ENCODE peak calls at places on chromosomes 4 and X, in nine cellular contexts. One of them, this sample, is unnamed.

GRCh38 chr4:40280586-40280985 is 54.5 kb upstream of the CHRNA9 start:
- DNase-seq in T-helper 2 cell: no peak
- DNase-seq in NCI-H2081: no peak
- DNase-seq in stimulated activated CD4-positive, alpha-beta T cell treated with anti-CD3 and anti-CD28 coated beads, Interleukin-4, amount 100 ng/mL, for 24 hours: peak
- DNase-seq in SW480: no peak
- DNase-seq in GM23248: no peak
- DNase-seq in HT-29: no peak
- DNase-seq in M059J: no peak
- DNase-seq in AG08395: no peak
- DNase-seq in this sample: no peak

GRCh38 chr4:77074961-77075855 is 581 bp downstream of the CCNI start:
- DNase-seq in NCI-H2081: peak
- DNase-seq in SW480: peak
- DNase-seq in HT-29: peak
- DNase-seq in GM23248: peak
- DNase-seq in T-helper 2 cell: peak
- DNase-seq in AG08395: peak
- DNase-seq in M059J: peak
- DNase-seq in stimulated activated CD4-positive, alpha-beta T cell treated with anti-CD3 and anti-CD28 coated beads, Interleukin-4, amount 100 ng/mL, for 24 hours: peak
- DNase-seq in this sample: peak

GRCh38 chr4:145957307-145957706 is 18.7 kb upstream of the ZNF827 start:
- DNase-seq in SW480: no peak
- DNase-seq in GM23248: no peak
- DNase-seq in HT-29: no peak
- DNase-seq in stimulated activated CD4-positive, alpha-beta T cell treated with anti-CD3 and anti-CD28 coated beads, Interleukin-4, amount 100 ng/mL, for 24 hours: no peak
- DNase-seq in AG08395: no peak
- DNase-seq in T-helper 2 cell: no peak
- DNase-seq in M059J: no peak
- DNase-seq in NCI-H2081: no peak
- DNase-seq in this sample: no peak

GRCh38 chr4:141352328-141352727 is 131.6 kb downstream of the ZNF330 start:
- DNase-seq in T-helper 2 cell: no peak
- DNase-seq in AG08395: no peak
- DNase-seq in NCI-H2081: no peak
- DNase-seq in SW480: no peak
- DNase-seq in stimulated activated CD4-positive, alpha-beta T cell treated with anti-CD3 and anti-CD28 coated beads, Interleukin-4, amount 100 ng/mL, for 24 hours: no peak
- DNase-seq in M059J: no peak
- DNase-seq in HT-29: no peak
- DNase-seq in GM23248: no peak
- DNase-seq in this sample: no peak

GRCh38 chrX:16033336-16033735 is 90.0 kb upstream of the GRPR start:
- DNase-seq in stimulated activated CD4-positive, alpha-beta T cell treated with anti-CD3 and anti-CD28 coated beads, Interleukin-4, amount 100 ng/mL, for 24 hours: no peak
- DNase-seq in NCI-H2081: no peak
- DNase-seq in HT-29: no peak
- DNase-seq in GM23248: peak
- DNase-seq in M059J: no peak
- DNase-seq in SW480: no peak
- DNase-seq in T-helper 2 cell: no peak
- DNase-seq in AG08395: no peak
- DNase-seq in this sample: no peak

GRCh38 chrX:133495464-133496391 is 80.4 kb upstream of the GPC4 start:
- DNase-seq in M059J: peak
- DNase-seq in stimulated activated CD4-positive, alpha-beta T cell treated with anti-CD3 and anti-CD28 coated beads, Interleukin-4, amount 100 ng/mL, for 24 hours: no peak
- DNase-seq in SW480: no peak
- DNase-seq in AG08395: peak
- DNase-seq in GM23248: peak
- DNase-seq in HT-29: no peak
- DNase-seq in NCI-H2081: no peak
- DNase-seq in T-helper 2 cell: no peak
- DNase-seq in this sample: no peak

GRCh38 chr4:42310343-42310742 is 86.9 kb upstream of the SHISA3 start:
- DNase-seq in AG08395: no peak
- DNase-seq in HT-29: no peak
- DNase-seq in NCI-H2081: no peak
- DNase-seq in stimulated activated CD4-positive, alpha-beta T cell treated with anti-CD3 and anti-CD28 coated beads, Interleukin-4, amount 100 ng/mL, for 24 hours: no peak
- DNase-seq in SW480: no peak
- DNase-seq in GM23248: no peak
- DNase-seq in T-helper 2 cell: no peak
- DNase-seq in M059J: no peak
- DNase-seq in this sample: no peak

GRCh38 chr4:73103799-73104503 is 34.4 kb upstream of the COX18 start:
- DNase-seq in stimulated activated CD4-positive, alpha-beta T cell treated with anti-CD3 and anti-CD28 coated beads, Interleukin-4, amount 100 ng/mL, for 24 hours: no peak
- DNase-seq in T-helper 2 cell: no peak
- DNase-seq in NCI-H2081: no peak
- DNase-seq in GM23248: no peak
- DNase-seq in HT-29: peak
- DNase-seq in SW480: peak
- DNase-seq in M059J: peak
- DNase-seq in AG08395: no peak
- DNase-seq in this sample: no peak

GRCh38 chr4:40621592-40622512 is 7.8 kb downstream of the RBM47 start:
- DNase-seq in T-helper 2 cell: no peak
- DNase-seq in HT-29: peak
- DNase-seq in NCI-H2081: no peak
- DNase-seq in AG08395: peak
- DNase-seq in SW480: peak
- DNase-seq in M059J: peak
- DNase-seq in GM23248: peak
- DNase-seq in stimulated activated CD4-positive, alpha-beta T cell treated with anti-CD3 and anti-CD28 coated beads, Interleukin-4, amount 100 ng/mL, for 24 hours: no peak
- DNase-seq in this sample: peak

GRCh38 chr4:150573534-150573933 is 8.4 kb upstream of the MAB21L2 start:
- DNase-seq in stimulated activated CD4-positive, alpha-beta T cell treated with anti-CD3 and anti-CD28 coated beads, Interleukin-4, amount 100 ng/mL, for 24 hours: no peak
- DNase-seq in HT-29: no peak
- DNase-seq in GM23248: peak
- DNase-seq in M059J: peak
- DNase-seq in T-helper 2 cell: no peak
- DNase-seq in AG08395: peak
- DNase-seq in SW480: no peak
- DNase-seq in NCI-H2081: no peak
- DNase-seq in this sample: peak

GRCh38 chr4:3765271-3766206 is 646 bp upstream of the ADRA2C start:
- DNase-seq in stimulated activated CD4-positive, alpha-beta T cell treated with anti-CD3 and anti-CD28 coated beads, Interleukin-4, amount 100 ng/mL, for 24 hours: no peak
- DNase-seq in AG08395: peak
- DNase-seq in GM23248: peak
- DNase-seq in HT-29: no peak
- DNase-seq in NCI-H2081: no peak
- DNase-seq in T-helper 2 cell: no peak
- DNase-seq in M059J: peak
- DNase-seq in SW480: peak
- DNase-seq in this sample: no peak

GRCh38 chrX:46381630-46382029 is 163.6 kb downstream of the ZNF674 start:
- DNase-seq in SW480: peak
- DNase-seq in T-helper 2 cell: no peak
- DNase-seq in HT-29: peak
- DNase-seq in AG08395: peak
- DNase-seq in GM23248: peak
- DNase-seq in NCI-H2081: peak
- DNase-seq in stimulated activated CD4-positive, alpha-beta T cell treated with anti-CD3 and anti-CD28 coated beads, Interleukin-4, amount 100 ng/mL, for 24 hours: peak
- DNase-seq in M059J: peak
- DNase-seq in this sample: peak

GRCh38 chrX:130575831-130576404 is 174.1 kb downstream of the RBMX2 start:
- DNase-seq in SW480: no peak
- DNase-seq in HT-29: peak
- DNase-seq in M059J: peak
- DNase-seq in stimulated activated CD4-positive, alpha-beta T cell treated with anti-CD3 and anti-CD28 coated beads, Interleukin-4, amount 100 ng/mL, for 24 hours: no peak
- DNase-seq in NCI-H2081: no peak
- DNase-seq in T-helper 2 cell: no peak
- DNase-seq in GM23248: peak
- DNase-seq in AG08395: peak
- DNase-seq in this sample: peak

GRCh38 chrX:48509245-48509590 is 426 bp downstream of the PORCN start:
- DNase-seq in AG08395: no peak
- DNase-seq in M059J: no peak
- DNase-seq in NCI-H2081: no peak
- DNase-seq in SW480: no peak
- DNase-seq in HT-29: no peak
- DNase-seq in GM23248: peak
- DNase-seq in T-helper 2 cell: no peak
- DNase-seq in stimulated activated CD4-positive, alpha-beta T cell treated with anti-CD3 and anti-CD28 coated beads, Interleukin-4, amount 100 ng/mL, for 24 hours: no peak
- DNase-seq in this sample: no peak

GRCh38 chrX:23937100-23937499 is 29.3 kb downstream of the CXorf58 start:
- DNase-seq in NCI-H2081: no peak
- DNase-seq in M059J: peak
- DNase-seq in AG08395: no peak
- DNase-seq in SW480: no peak
- DNase-seq in T-helper 2 cell: no peak
- DNase-seq in stimulated activated CD4-positive, alpha-beta T cell treated with anti-CD3 and anti-CD28 coated beads, Interleukin-4, amount 100 ng/mL, for 24 hours: no peak
- DNase-seq in GM23248: peak
- DNase-seq in HT-29: no peak
- DNase-seq in this sample: peak

GRCh38 chrX:33211356-33212254 is at the start of gene DMD:
- DNase-seq in T-helper 2 cell: no peak
- DNase-seq in AG08395: no peak
- DNase-seq in NCI-H2081: no peak
- DNase-seq in HT-29: no peak
- DNase-seq in GM23248: no peak
- DNase-seq in M059J: no peak
- DNase-seq in stimulated activated CD4-positive, alpha-beta T cell treated with anti-CD3 and anti-CD28 coated beads, Interleukin-4, amount 100 ng/mL, for 24 hours: no peak
- DNase-seq in SW480: peak
- DNase-seq in this sample: peak

GRCh38 chrX:129529685-129530281 is 6.5 kb upstream of the SMARCA1 start:
- DNase-seq in SW480: no peak
- DNase-seq in M059J: peak
- DNase-seq in NCI-H2081: peak
- DNase-seq in stimulated activated CD4-positive, alpha-beta T cell treated with anti-CD3 and anti-CD28 coated beads, Interleukin-4, amount 100 ng/mL, for 24 hours: no peak
- DNase-seq in T-helper 2 cell: no peak
- DNase-seq in AG08395: no peak
- DNase-seq in HT-29: no peak
- DNase-seq in GM23248: peak
- DNase-seq in this sample: no peak

GRCh38 chr4:25863347-25863784 is 578 bp upstream of the SEL1L3 start:
- DNase-seq in HT-29: peak
- DNase-seq in SW480: peak
- DNase-seq in AG08395: no peak
- DNase-seq in M059J: no peak
- DNase-seq in T-helper 2 cell: no peak
- DNase-seq in GM23248: no peak
- DNase-seq in stimulated activated CD4-positive, alpha-beta T cell treated with anti-CD3 and anti-CD28 coated beads, Interleukin-4, amount 100 ng/mL, for 24 hours: no peak
- DNase-seq in NCI-H2081: peak
- DNase-seq in this sample: no peak

GRCh38 chr4:185470503-185471195 is 884 bp downstream of the CCDC110 start:
- DNase-seq in AG08395: peak
- DNase-seq in NCI-H2081: peak
- DNase-seq in GM23248: peak
- DNase-seq in SW480: peak
- DNase-seq in M059J: peak
- DNase-seq in T-helper 2 cell: no peak
- DNase-seq in HT-29: peak
- DNase-seq in stimulated activated CD4-positive, alpha-beta T cell treated with anti-CD3 and anti-CD28 coated beads, Interleukin-4, amount 100 ng/mL, for 24 hours: no peak
- DNase-seq in this sample: peak

GRCh38 chr4:82433791-82434190 is 3.4 kb downstream of the ENOPH1 start:
- DNase-seq in M059J: no peak
- DNase-seq in GM23248: no peak
- DNase-seq in HT-29: no peak
- DNase-seq in T-helper 2 cell: no peak
- DNase-seq in SW480: no peak
- DNase-seq in AG08395: no peak
- DNase-seq in stimulated activated CD4-positive, alpha-beta T cell treated with anti-CD3 and anti-CD28 coated beads, Interleukin-4, amount 100 ng/mL, for 24 hours: no peak
- DNase-seq in NCI-H2081: no peak
- DNase-seq in this sample: no peak

GRCh38 chr4:165369522-165369921 is 9.3 kb upstream of the CPE start:
- DNase-seq in AG08395: no peak
- DNase-seq in stimulated activated CD4-positive, alpha-beta T cell treated with anti-CD3 and anti-CD28 coated beads, Interleukin-4, amount 100 ng/mL, for 24 hours: no peak
- DNase-seq in M059J: peak
- DNase-seq in T-helper 2 cell: no peak
- DNase-seq in HT-29: no peak
- DNase-seq in GM23248: peak
- DNase-seq in NCI-H2081: no peak
- DNase-seq in SW480: peak
- DNase-seq in this sample: peak

GRCh38 chr4:114807357-114807756 is 208.8 kb downstream of the UGT8 start:
- DNase-seq in NCI-H2081: no peak
- DNase-seq in HT-29: no peak
- DNase-seq in AG08395: no peak
- DNase-seq in stimulated activated CD4-positive, alpha-beta T cell treated with anti-CD3 and anti-CD28 coated beads, Interleukin-4, amount 100 ng/mL, for 24 hours: no peak
- DNase-seq in M059J: no peak
- DNase-seq in GM23248: no peak
- DNase-seq in T-helper 2 cell: no peak
- DNase-seq in SW480: no peak
- DNase-seq in this sample: no peak

GRCh38 chr4:25842229-25842840 is 20.5 kb downstream of the SEL1L3 start:
- DNase-seq in GM23248: no peak
- DNase-seq in AG08395: no peak
- DNase-seq in T-helper 2 cell: no peak
- DNase-seq in HT-29: no peak
- DNase-seq in stimulated activated CD4-positive, alpha-beta T cell treated with anti-CD3 and anti-CD28 coated beads, Interleukin-4, amount 100 ng/mL, for 24 hours: peak
- DNase-seq in NCI-H2081: no peak
- DNase-seq in M059J: no peak
- DNase-seq in SW480: no peak
- DNase-seq in this sample: no peak

This sample was measured in H4.